ENCODE peak calls at places on chromosomes 12 and 14, in four cellular contexts. F, Q, B and O are unnamed samples.

GRCh38 chr12:132686831-132687210 is 321 bp downstream of the POLE start:
- DNase-seq in Q (no peak), B (peak; percentile 32), F (no peak), O (no peak)

GRCh38 chr14:64502476-64503183 is 1.0 kb downstream of the ZBTB25 start:
- DNase-seq in F (no peak), B (peak; percentile 47), Q (no peak), O (peak; percentile 16)

GRCh38 chr14:41749425-41749824 is 142.7 kb downstream of the LRFN5 start:
- DNase-seq in F (no peak), Q (no peak), B (no peak), O (no peak)

GRCh38 chr12:88781909-88782308 is 201.6 kb upstream of the KITLG start:
- DNase-seq in F (no peak), B (no peak), Q (no peak), O (peak; percentile 31)

GRCh38 chr14:94447206-94447605 is 5.4 kb downstream of the SERPINA11 start:
- DNase-seq in B (no peak), Q (no peak), F (no peak), O (no peak)

GRCh38 chr12:750356-751191 is 1.8 kb upstream of the WNK1 start:
- DNase-seq in B (no peak), Q (no peak), F (no peak), O (no peak)

GRCh38 chr12:108630481-108631207 is 3.0 kb downstream of the SELPLG start:
- DNase-seq in Q (no peak), B (no peak), F (no peak), O (peak; percentile 77)

GRCh38 chr12:55931780-55932545 is 1.0 kb downstream of the DGKA start:
- DNase-seq in B (peak; percentile 40), F (peak; percentile 73), Q (peak; percentile 70), O (peak; percentile 29)

GRCh38 chr14:57462551-57462950 is 31.1 kb downstream of the CCDC198 start:
- DNase-seq in B (no peak), Q (no peak), F (no peak), O (no peak)

GRCh38 chr12:58803893-58804292 is 116.4 kb downstream of the LRIG3 start:
- DNase-seq in Q (no peak), B (peak; percentile 31), F (no peak), O (peak; percentile 94)

GRCh38 chr14:53951661-53952265 is 4.9 kb downstream of the BMP4 start:
- DNase-seq in F (peak; percentile 57), B (peak; percentile 63), Q (peak; percentile 48), O (no peak)

GRCh38 chr12:3869860-3870259 is 3.3 kb downstream of the PARP11 start:
- DNase-seq in B (no peak), F (no peak), Q (no peak), O (no peak)

GRCh38 chr14:105924951-105925591 is 398.7 kb downstream of the TMEM121 start:
- DNase-seq in Q (no peak), B (no peak), F (no peak), O (no peak)

GRCh38 chr12:113405687-113406086 is 2.0 kb upstream of the SDS start:
- DNase-seq in B (no peak), F (no peak), Q (no peak), O (no peak)

GRCh38 chr14:51014086-51014485 is 69.8 kb upstream of the PYGL start:
- DNase-seq in F (no peak), Q (no peak), B (no peak), O (peak; percentile 67)

GRCh38 chr14:96255501-96256366 is at the start of gene BDKRB1:
- DNase-seq in B (no peak), Q (no peak), F (no peak), O (peak; percentile 96)

GRCh38 chr12:15130521-15130920 is 90.7 kb downstream of the RERG start:
- DNase-seq in B (no peak), F (no peak), Q (no peak), O (no peak)

GRCh38 chr12:118053071-118053985 is 7.7 kb downstream of the WSB2 start:
- DNase-seq in Q (no peak), F (no peak), B (no peak), O (peak; percentile 51)

GRCh38 chr12:56299308-56299852 is 750 bp downstream of the CS start:
- DNase-seq in Q (no peak), B (peak; percentile 10), F (peak; percentile 46), O (peak; percentile 17)

GRCh38 chr14:39488600-39488999 is 56.4 kb upstream of the FBXO33 start:
- DNase-seq in F (peak; percentile 58), B (peak; percentile 90), Q (peak; percentile 73), O (peak; percentile 12)

GRCh38 chr14:37903561-37904191 is 304.0 kb upstream of the SSTR1 start:
- DNase-seq in Q (no peak), F (no peak), B (peak; percentile 58), O (peak; percentile 59)

GRCh38 chr12:112530941-112531340 is 112.2 kb downstream of the PTPN11 start:
- DNase-seq in B (no peak), F (no peak), Q (no peak), O (no peak)

GRCh38 chr14:24982472-24983155 is 67.3 kb downstream of the STXBP6 start:
- DNase-seq in B (no peak), F (no peak), Q (no peak), O (peak; percentile 97)

GRCh38 chr12:124369055-124369900 is 74.4 kb downstream of the RFLNA start:
- DNase-seq in Q (no peak), B (no peak), F (no peak), O (peak; percentile 92)

GRCh38 chr12:131218291-131219172 is 264.8 kb downstream of the ADGRD1 start:
- DNase-seq in F (peak; percentile 63), B (peak; percentile 80), Q (peak; percentile 84), O (no peak)

GRCh38 chr12:40697566-40698257 is 5.5 kb downstream of the CNTN1 start:
- DNase-seq in Q (no peak), F (no peak), B (no peak), O (no peak)

GRCh38 chr14:100569734-100570251 is 17.4 kb downstream of the BEGAIN start:
- DNase-seq in B (no peak), Q (no peak), F (no peak), O (no peak)

GRCh38 chr12:63846249-63846967 is 1.9 kb downstream of the SRGAP1 start:
- DNase-seq in B (no peak), F (no peak), Q (no peak), O (no peak)

GRCh38 chr14:74973003-74973614 is 17.7 kb upstream of the PGF start:
- DNase-seq in F (no peak), B (no peak), Q (no peak), O (peak; percentile 44)

GRCh38 chr12:122297494-122297893 is 31.2 kb upstream of the VPS33A start:
- DNase-seq in Q (no peak), F (no peak), B (no peak), O (no peak)

GRCh38 chr12:87685696-87686095 is 343.5 kb downstream of the C12orf50 start:
- DNase-seq in Q (no peak), F (no peak), B (no peak), O (no peak)
- H4K5ac ChIP-seq in Q (no peak overlapping the region), F (no peak overlapping the region), B (no peak overlapping the region), O (peak overlapping the region; percentile 21)

GRCh38 chr12:127158385-127159061 is 1108.4 kb upstream of the TMEM132C start:
- DNase-seq in B (no peak), Q (no peak), F (no peak), O (no peak)
- H4K5ac ChIP-seq in B (no peak overlapping the region), Q (no peak overlapping the region), F (no peak overlapping the region), O (no peak overlapping the region)

DNA sequence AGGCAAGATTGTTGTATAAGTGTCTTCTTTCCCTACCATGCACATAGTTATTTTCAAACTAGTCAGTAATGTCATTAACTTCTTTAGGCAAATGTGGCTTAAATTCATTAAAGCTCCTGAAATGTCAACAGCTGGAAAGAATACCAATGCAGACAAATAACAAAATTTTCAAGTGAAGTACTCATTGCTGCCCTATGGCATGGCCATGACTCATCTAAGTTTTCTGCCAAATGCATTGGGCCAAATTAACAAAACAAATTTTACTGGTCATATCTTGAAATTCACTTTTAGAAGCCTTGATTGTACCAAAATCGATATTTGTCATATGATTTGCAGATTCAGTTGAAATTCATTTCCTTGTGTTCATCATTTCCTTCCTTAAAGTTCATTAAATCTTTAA is 915.9 kb downstream of the SLC6A15 start:
- DNase-seq in Q (no peak), F (no peak), B (no peak), O (no peak)
- H4K5ac ChIP-seq in Q (no peak overlapping the region), F (no peak overlapping the region), B (no peak overlapping the region), O (no peak overlapping the region)

GRCh38 chr12:105219261-105220018 is 16.5 kb downstream of the APPL2 start:
- DNase-seq in Q (no peak), F (no peak), B (no peak), O (no peak)
- H4K5ac ChIP-seq in Q (no peak overlapping the region), F (no peak overlapping the region), B (no peak overlapping the region), O (no peak overlapping the region)

DNA sequence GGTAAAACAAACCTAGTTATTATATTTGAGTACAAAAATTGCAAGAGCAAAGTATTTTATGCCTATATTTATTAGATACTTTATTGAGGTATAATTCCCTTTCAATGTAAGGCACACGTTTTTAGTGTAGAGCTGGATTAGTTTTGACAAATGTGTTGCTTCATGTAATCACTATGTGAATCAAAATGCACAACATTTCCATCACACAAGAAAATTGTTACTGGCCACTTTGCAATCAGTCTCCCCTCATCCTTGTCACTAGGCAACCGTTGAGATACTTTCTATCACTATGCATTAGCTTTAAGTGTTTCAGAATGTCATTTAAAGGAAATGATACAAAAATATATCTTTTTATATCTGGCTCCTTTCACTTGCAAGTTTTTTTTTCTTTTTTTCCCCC is 531.0 kb downstream of the CCER1 start:
- DNase-seq in B (no peak), F (no peak), Q (no peak), O (no peak)
- H4K5ac ChIP-seq in B (no peak overlapping the region), F (no peak overlapping the region), Q (no peak overlapping the region), O (no peak overlapping the region)